ENCODE peak calls at places on chromosome 11, in six cellular contexts. W is iris pigment epithelial cell; I is stimulated activated CD8-positive, alpha-beta memory T cell treated with anti-CD3 and anti-CD28 coated beads, Interleukin-4, amount 100 ng/mL, for 24 hours; E is PC-3; P is cardiac fibroblast; F is fibroblast of villous mesenchyme. U is an unnamed sample.

GRCh38 chr11:587978-588380 is 11.7 kb downstream of the PHRF1 start:
- DNase-seq in W (peak; percentile 90), I (peak; percentile 49), E (no peak), P (peak; percentile 86), F (peak; percentile 91), U (no peak)

GRCh38 chr11:93487032-93487483 is 56.1 kb downstream of the SMCO4 start:
- DNase-seq in W (no peak), I (no peak), E (no peak), P (no peak), F (peak; percentile 95), U (no peak)

GRCh38 chr11:134275534-134276395 is at the start of gene GLB1L3:
- DNase-seq in W (peak; percentile 22), I (peak; percentile 57), E (no peak), P (peak; percentile 18), F (no peak), U (peak; percentile 56)

GRCh38 chr11:3613998-3614741 is 27.6 kb downstream of the ART5 start:
- DNase-seq in W (no peak), I (no peak), E (no peak), P (no peak), F (no peak), U (no peak)

GRCh38 chr11:16923987-16924386 is 90.2 kb downstream of the PLEKHA7 start:
- DNase-seq in W (no peak), I (no peak), E (no peak), P (no peak), F (no peak), U (no peak)

GRCh38 chr11:66471142-66471541 is 4.4 kb downstream of the PELI3 start:
- DNase-seq in W (no peak), I (no peak), E (no peak), P (no peak), F (no peak), U (no peak)

GRCh38 chr11:118406599-118407166 is 5.3 kb downstream of the ATP5MG start:
- DNase-seq in W (peak; percentile 31), I (no peak), E (no peak), P (peak; percentile 78), F (peak; percentile 50), U (no peak)

GRCh38 chr11:68584097-68584496 is 100.2 kb upstream of the GAL start:
- DNase-seq in W (no peak), I (peak; percentile 36), E (peak; percentile 54), P (peak; percentile 46), F (no peak), U (no peak)

GRCh38 chr11:61541568-61541967 is 33.0 kb downstream of the LRRC10B start:
- DNase-seq in W (peak; percentile 40), I (no peak), E (peak; percentile 78), P (peak; percentile 39), F (peak; percentile 31), U (no peak)

GRCh38 chr11:20668844-20669832 is at the start of gene NELL1:
- DNase-seq in W (no peak), I (no peak), E (no peak), P (no peak), F (no peak), U (no peak)

GRCh38 chr11:87290304-87290922 is 252.7 kb downstream of the TMEM135 start:
- DNase-seq in W (peak; percentile 56), I (no peak), E (peak; percentile 93), P (peak; percentile 81), F (peak; percentile 76), U (no peak)

GRCh38 chr11:34620202-34620601 is 691 bp upstream of the EHF start:
- DNase-seq in W (no peak), I (no peak), E (no peak), P (no peak), F (no peak), U (no peak)

GRCh38 chr11:66080055-66080817 is 10.2 kb downstream of the PACS1 start:
- DNase-seq in W (peak; percentile 87), I (peak; percentile 48), E (peak; percentile 87), P (peak; percentile 90), F (peak; percentile 95), U (no peak)

GRCh38 chr11:14773755-14774154 is 118.3 kb downstream of the CYP2R1 start:
- DNase-seq in W (no peak), I (no peak), E (no peak), P (peak; percentile 36), F (peak; percentile 3), U (no peak)

GRCh38 chr11:122367809-122368231 is 251.8 kb upstream of the BLID start:
- DNase-seq in W (peak; percentile 15), I (no peak), E (no peak), P (peak; percentile 6), F (peak; percentile 35), U (no peak)

GRCh38 chr11:16807306-16807705 is 68.9 kb downstream of the C11orf58 start:
- DNase-seq in W (no peak), I (no peak), E (no peak), P (no peak), F (no peak), U (no peak)

GRCh38 chr11:123190504-123190903 is 4.5 kb downstream of the CLMP start:
- DNase-seq in W (no peak), I (no peak), E (no peak), P (peak; percentile 16), F (no peak), U (no peak)

GRCh38 chr11:123103326-123103980 is 41.5 kb upstream of the HSPA8 start:
- DNase-seq in W (peak; percentile 57), I (no peak), E (peak; percentile 87), P (peak; percentile 86), F (peak; percentile 78), U (peak; percentile 96)